ENCODE peak calls at places on chromosomes 2 and 18, in four cellular contexts. X is breast epithelium, R is body of pancreas, Z is PC-9. C is an unnamed sample. For H3K36me3, the result is how much of the 10 kb centered on the place peaks cover.

GRCh38 chr2:5981241-5982055 is 289.3 kb downstream of the SOX11 start:
- DNase-seq in X (no peak), R (no peak), Z (no peak), C (no peak)

GRCh38 chr2:112301171-112301584 is 25.8 kb downstream of the ZC3H6 start:
- DNase-seq in X (no peak), R (no peak), Z (no peak), C (no peak)

GRCh38 chr2:156110890-156111289 is 221.6 kb downstream of the NR4A2 start:
- DNase-seq in X (no peak), R (peak), Z (peak), C (peak)

GRCh38 chr2:72934683-72935610 is 17.6 kb downstream of the EMX1 start:
- DNase-seq in X (no peak), R (peak), Z (no peak), C (no peak)

GRCh38 chr2:10900216-10901109 is 11.3 kb upstream of the KCNF1 start:
- DNase-seq in X (no peak), R (no peak), Z (peak), C (no peak)

GRCh38 chr2:159960413-159960812 is 102.0 kb downstream of the PLA2R1 start:
- DNase-seq in X (no peak), R (no peak), Z (peak), C (peak)

GRCh38 chr18:48034651-48035555 is 104.4 kb upstream of the SMAD2 start:
- DNase-seq in X (no peak), R (no peak), Z (no peak), C (no peak)

GRCh38 chr2:40962026-40962425 is 510.1 kb upstream of the SLC8A1 start:
- DNase-seq in X (no peak), R (no peak), Z (no peak), C (no peak)

GRCh38 chr18:76619342-76620315 is 124.6 kb upstream of the ZNF516 start:
- DNase-seq in X (peak), R (peak), Z (no peak), C (no peak)

GRCh38 chr2:149860276-149860921 is 272.8 kb upstream of the MMADHC start:
- DNase-seq in X (peak), R (no peak), Z (no peak), C (no peak)

GRCh38 chr2:170930132-170931109 is 1.4 kb downstream of the GORASP2 start:
- DNase-seq in X (peak), R (peak), Z (peak), C (peak)

GRCh38 chr2:2639251-2640139 is 308.4 kb upstream of the MYT1L start:
- DNase-seq in X (no peak), R (no peak), Z (no peak), C (no peak)

GRCh38 chr2:119109823-119110222 is 48.7 kb downstream of the C1QL2 start:
- DNase-seq in X (no peak), R (no peak), Z (no peak), C (no peak)

GRCh38 chr2:29747786-29748470 is 173.5 kb downstream of the ALK start:
- DNase-seq in X (no peak), R (no peak), Z (peak), C (no peak)

GRCh38 chr2:152508446-152508845 is 173.5 kb downstream of the FMNL2 start:
- DNase-seq in X (no peak), R (no peak), Z (peak), C (no peak)

GRCh38 chr2:150280255-150280654 is 207.2 kb downstream of the RND3 start:
- DNase-seq in X (no peak), R (no peak), Z (no peak), C (no peak)

GRCh38 chr2:157193461-157193860 is 64.0 kb upstream of the GALNT5 start:
- DNase-seq in X (no peak), R (no peak), Z (no peak), C (no peak)

GRCh38 chr2:206443735-206444527 is 599 bp downstream of the ADAM23 start:
- DNase-seq in X (no peak), R (no peak), Z (no peak), C (peak)

GRCh38 chr2:151826737-151827157 is 1.5 kb downstream of the ARL5A start:
- DNase-seq in X (no peak), R (no peak), Z (no peak), C (no peak)

GRCh38 chr2:136310005-136310495 is 192.1 kb upstream of the CXCR4 start:
- DNase-seq in X (no peak), R (no peak), Z (no peak), C (peak)

GRCh38 chr18:42053188-42053781 is 98.3 kb downstream of the PIK3C3 start:
- DNase-seq in X (no peak), R (peak), Z (no peak), C (no peak)

GRCh38 chr2:47561371-47561770 is 158.4 kb downstream of the MSH2 start:
- DNase-seq in X (no peak), R (no peak), Z (no peak), C (no peak)

GRCh38 chr18:63708650-63709049 is 5.9 kb downstream of the SERPINB11 start:
- DNase-seq in X (no peak), R (no peak), Z (no peak), C (no peak)

GRCh38 chr2:148303166-148303565 is 282.3 kb downstream of the MBD5 start:
- DNase-seq in X (no peak), R (no peak), Z (no peak), C (no peak)

GRCh38 chr2:36812196-36812595 is 115.7 kb downstream of the VIT start:
- DNase-seq in X (no peak), R (no peak), Z (no peak), C (no peak)

GRCh38 chr2:121173112-121173511 is 111.9 kb downstream of the TFCP2L1 start:
- DNase-seq in X (no peak), R (no peak), Z (no peak), C (no peak)

GRCh38 chr2:225165052-225165451 is 122.8 kb upstream of the DOCK10 start:
- DNase-seq in X (no peak), R (no peak), Z (no peak), C (no peak)

GRCh38 chr2:38277245-38278119 is 99.6 kb downstream of the ATL2 start:
- DNase-seq in X (no peak), R (no peak), Z (no peak), C (no peak)

GRCh38 chr2:54966165-54966819 is 84.0 kb downstream of the RTN4 start:
- DNase-seq in X (no peak), R (no peak), Z (peak), C (no peak)

GRCh38 chr2:19801367-19802087 is 100.3 kb downstream of the TTC32 start:
- DNase-seq in X (peak), R (peak), Z (peak), C (no peak)

DNA sequence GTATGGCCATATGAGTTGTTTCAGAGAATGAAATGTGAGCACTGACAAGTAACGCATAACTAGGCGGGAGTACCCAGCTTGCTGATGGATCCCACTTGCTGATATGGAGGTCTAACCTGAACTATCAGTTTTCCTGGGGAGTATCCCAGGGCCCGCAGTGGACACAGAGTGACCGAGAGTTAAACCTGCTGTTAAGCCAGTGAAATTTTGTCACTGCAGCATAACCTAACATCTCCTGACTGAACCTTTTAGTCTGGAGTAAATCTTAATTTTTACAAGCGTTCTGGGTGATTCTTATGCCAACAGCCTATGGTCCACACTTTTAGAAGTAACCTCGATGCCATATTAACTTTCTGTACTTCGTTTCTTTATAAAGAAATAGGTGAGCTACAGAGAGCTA is 54.4 kb downstream of the TGFA start:
- DNase-seq in X (no peak), R (no peak), Z (no peak), C (no peak)
- TF ChIP-seq CTCF in X (no peak), R (no peak), Z (no peak), C (no peak)

GRCh38 chr2:69356471-69356870 is 30.6 kb downstream of the GFPT1 start:
- DNase-seq in X (no peak), R (no peak), Z (no peak), C (no peak)

GRCh38 chr2:69359371-69359770 is 27.7 kb downstream of the GFPT1 start:
- DNase-seq in X (no peak), R (no peak), Z (no peak), C (no peak)

GRCh38 chr2:69353360-69353759 is 33.7 kb downstream of the GFPT1 start:
- DNase-seq in X (no peak), R (no peak), Z (no peak), C (no peak)

GRCh38 chr2:69358914-69359313 is 28.1 kb downstream of the GFPT1 start:
- DNase-seq in X (no peak), R (no peak), Z (no peak), C (no peak)
- H3K36me3 ChIP-seq in X (under half), R (half or more), Z (half or more), C (under half)

GRCh38 chr2:44342854-44343253 is 18.4 kb downstream of the PREPL start:
- DNase-seq in X (no peak), R (no peak), Z (no peak), C (no peak)
- TF ChIP-seq CTCF in X (no peak), R (peak), Z (peak), C (peak)

DNA sequence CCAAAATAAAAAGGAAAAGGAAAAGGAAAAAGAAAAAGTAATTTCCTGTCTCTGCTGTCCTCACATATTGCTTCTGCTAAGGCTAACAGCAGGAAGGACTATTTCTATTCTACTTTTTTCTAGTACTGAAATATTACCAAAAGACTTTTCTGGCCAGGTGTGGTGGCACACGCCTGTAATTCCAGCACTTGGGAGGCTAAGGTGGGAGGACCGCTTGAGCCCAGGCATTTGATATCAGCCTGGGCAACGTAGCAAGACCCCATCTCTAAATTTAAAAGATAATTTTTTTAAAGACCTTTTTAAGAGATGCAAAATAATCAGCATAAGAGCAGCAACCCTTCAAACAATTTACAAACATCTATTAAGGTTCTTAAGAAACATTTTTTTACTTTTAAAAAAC is 31.2 kb downstream of the FASTKD1 start:
- DNase-seq in X (no peak), R (no peak), Z (no peak), C (no peak)
- H3K36me3 ChIP-seq in X (under half), R (under half), Z (under half), C (under half)

GRCh38 chr2:62705859-62706720 is 577 bp downstream of the EHBP1 start:
- DNase-seq in X (no peak), R (peak), Z (peak), C (no peak)
- TF ChIP-seq CTCF in X (no peak), R (peak), Z (peak), C (peak)

GRCh38 chr2:233267516-233268245 is 16.2 kb downstream of the ATG16L1 start:
- DNase-seq in X (no peak), R (no peak), Z (no peak), C (peak)
- H3K36me3 ChIP-seq in X (under half), R (under half), Z (half or more), C (under half)

DNA sequence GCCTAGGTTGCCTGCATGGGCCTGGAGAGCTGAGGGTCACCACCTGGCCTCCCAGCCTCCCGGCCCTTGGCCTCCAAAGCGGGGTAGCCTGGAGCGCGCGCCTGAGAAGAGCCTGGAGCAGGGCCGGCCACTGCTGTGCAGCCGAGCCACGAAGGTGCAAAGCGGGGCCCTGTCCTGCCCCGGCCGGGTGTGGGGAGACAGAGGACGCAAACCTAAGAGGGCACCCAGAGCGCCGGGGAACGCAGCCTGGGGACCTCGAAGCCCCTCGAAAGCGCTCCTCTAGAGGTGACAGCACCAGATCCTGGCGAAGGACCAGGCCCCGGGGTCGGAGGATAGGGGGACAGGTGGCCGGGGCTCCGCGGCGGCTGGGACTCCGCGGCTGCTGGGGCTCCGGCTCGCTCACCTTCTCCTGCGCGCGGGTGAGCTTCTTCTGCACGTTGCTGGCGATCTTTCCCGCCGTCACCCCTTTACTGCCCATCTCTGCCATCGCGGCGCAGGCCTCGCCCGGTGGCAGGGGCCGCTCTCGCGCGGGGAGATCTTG is 427 bp downstream of the BIN1 start:
- DNase-seq in X (no peak), R (peak), Z (no peak), C (no peak)
- TF ChIP-seq CTCF in X (no peak), R (no peak), Z (no peak), C (no peak)